ENCODE peak calls at places on chromosomes 11 and 22, in four cellular contexts. F is HS-5, O is astrocyte of the spinal cord, X is HEK293T. L is an unnamed sample.

GRCh38 chr22:31399211-31400022 is at the start of gene DRG1:
- DNase-seq in F (peak), O (peak), X (peak), L (peak)

GRCh38 chr11:18490319-18490718 is 34.7 kb downstream of the LDHAL6A start:
- DNase-seq in F (no peak), O (no peak), X (no peak), L (no peak)

GRCh38 chr22:47112994-47113879 is 350.8 kb downstream of the TBC1D22A start:
- DNase-seq in F (no peak), O (no peak), X (no peak), L (no peak)

GRCh38 chr22:38148252-38148651 is 33.4 kb downstream of the PLA2G6 start:
- DNase-seq in F (no peak), O (peak), X (no peak), L (peak)

GRCh38 chr11:126918556-126918955 is 82.0 kb downstream of the KIRREL3 start:
- DNase-seq in F (no peak), O (no peak), X (no peak), L (no peak)

GRCh38 chr11:65487467-65488272 is 11.2 kb upstream of the MALAT1 start:
- DNase-seq in F (peak), O (peak), X (peak), L (peak)

GRCh38 chr11:66686100-66686785 is 8.6 kb upstream of the RBM4B start:
- DNase-seq in F (no peak), O (no peak), X (no peak), L (no peak)

GRCh38 chr11:32433249-32434115 is 1.9 kb downstream of the WT1 start:
- DNase-seq in F (no peak), O (no peak), X (no peak), L (no peak)

GRCh38 chr22:40147388-40148176 is 30.1 kb upstream of the TNRC6B start:
- DNase-seq in F (no peak), O (no peak), X (no peak), L (no peak)

GRCh38 chr11:95788921-95789505 is 569 bp downstream of the FAM76B start:
- DNase-seq in F (no peak), O (peak), X (peak), L (peak)

GRCh38 chr11:96311120-96311568 is 31.9 kb downstream of the MAML2 start:
- DNase-seq in F (no peak), O (peak), X (no peak), L (no peak)

GRCh38 chr22:29343313-29343805 is 27.9 kb upstream of the RASL10A start:
- DNase-seq in F (no peak), O (peak), X (no peak), L (peak)

GRCh38 chr11:126636911-126637799 is 281.7 kb downstream of the ST3GAL4 start:
- DNase-seq in F (peak), O (peak), X (no peak), L (no peak)

GRCh38 chr11:106152013-106152412 is 74.6 kb downstream of the AASDHPPT start:
- DNase-seq in F (peak), O (peak), X (no peak), L (peak)

GRCh38 chr11:69335461-69336386 is 41.8 kb downstream of the MYEOV start:
- DNase-seq in F (no peak), O (no peak), X (no peak), L (no peak)

GRCh38 chr11:27507561-27508322 is 1.2 kb upstream of the LIN7C start:
- DNase-seq in F (no peak), O (no peak), X (no peak), L (no peak)

GRCh38 chr11:72475359-72475758 is 41.0 kb upstream of the CLPB start:
- DNase-seq in F (no peak), O (no peak), X (no peak), L (no peak)

GRCh38 chr22:48394787-48395620 is 1432.7 kb downstream of the BRD1 start:
- DNase-seq in F (no peak), O (no peak), X (no peak), L (no peak)

GRCh38 chr11:69233761-69234136 is 60.2 kb upstream of the MYEOV start:
- DNase-seq in F (no peak), O (no peak), X (no peak), L (no peak)

GRCh38 chr22:40004836-40005235 is 10.1 kb downstream of the FAM83F start:
- DNase-seq in F (no peak), O (no peak), X (no peak), L (no peak)

L was measured in HFF-Myc.